ENCODE peak calls at places on chromosomes 7 and 10, in five cellular contexts. H, D, A, W and E are unnamed samples.

GRCh38 chr7:98536803-98537202 is 80.3 kb upstream of the NPTX2 start:
- DNase-seq in H (no peak), D (no peak), A (no peak), W (no peak), E (no peak)

GRCh38 chr10:133248334-133248715 is 10.7 kb downstream of the VENTX start:
- DNase-seq in H (no peak), D (no peak), A (no peak), W (no peak), E (no peak)

GRCh38 chr10:29859521-29860130 is 199.8 kb downstream of the JCAD start:
- DNase-seq in H (no peak), D (peak), A (no peak), W (no peak), E (no peak)

GRCh38 chr10:1741450-1741849 is 4.1 kb upstream of the ADARB2 start:
- DNase-seq in H (no peak), D (no peak), A (no peak), W (no peak), E (no peak)

GRCh38 chr10:61899045-61899444 is 2.5 kb upstream of the ARID5B start:
- DNase-seq in H (peak), D (peak), A (no peak), W (no peak), E (peak)

GRCh38 chr10:6844251-6844650 is 264.2 kb upstream of the PRKCQ start:
- DNase-seq in H (no peak), D (no peak), A (no peak), W (no peak), E (no peak)

GRCh38 chr10:1048349-1048731 is 579 bp downstream of the IDI1 start:
- DNase-seq in H (peak), D (no peak), A (peak), W (no peak), E (peak)

GRCh38 chr7:143850682-143851081 is 51.3 kb downstream of the TCAF1 start:
- DNase-seq in H (no peak), D (peak), A (no peak), W (no peak), E (no peak)

GRCh38 chr10:74888947-74889661 is 62.7 kb downstream of the KAT6B start:
- DNase-seq in H (no peak), D (no peak), A (no peak), W (no peak), E (no peak)

GRCh38 chr10:98391578-98391991 is 23.4 kb downstream of the PYROXD2 start:
- DNase-seq in H (peak), D (no peak), A (peak), W (peak), E (no peak)

GRCh38 chr10:101010329-101010728 is 10.7 kb downstream of the LZTS2 start:
- DNase-seq in H (no peak), D (no peak), A (no peak), W (no peak), E (no peak)

GRCh38 chr10:5976689-5977470 is 463 bp downstream of the IL15RA start:
- DNase-seq in H (peak), D (peak), A (no peak), W (peak), E (peak)

GRCh38 chr10:33332183-33333031 is 2.1 kb downstream of the NRP1 start:
- DNase-seq in H (peak), D (peak), A (no peak), W (no peak), E (peak)
- H3K4me3 ChIP-seq in H (peak), D (peak), A (peak), W (peak), E (peak)

GRCh38 chr7:77538908-77539212 is 1.8 kb downstream of the PTPN12 start:
- DNase-seq in H (no peak), D (no peak), A (no peak), W (no peak), E (peak)
- H3K4me3 ChIP-seq in H (peak), D (peak), A (peak), W (peak), E (peak)

GRCh38 chr10:86950349-86950748 is 7.1 kb downstream of the MMRN2 start:
- DNase-seq in H (no peak), D (no peak), A (no peak), W (no peak), E (no peak)
- H3K4me3 ChIP-seq in H (no peak), D (no peak), A (no peak), W (no peak), E (no peak)

GRCh38 chr10:102795453-102796406 is 41.5 kb downstream of the CYP17A1 start:
- DNase-seq in H (no peak), D (no peak), A (no peak), W (peak), E (no peak)
- H3K4me3 ChIP-seq in H (no peak), D (no peak), A (no peak), W (no peak), E (no peak)

DNA sequence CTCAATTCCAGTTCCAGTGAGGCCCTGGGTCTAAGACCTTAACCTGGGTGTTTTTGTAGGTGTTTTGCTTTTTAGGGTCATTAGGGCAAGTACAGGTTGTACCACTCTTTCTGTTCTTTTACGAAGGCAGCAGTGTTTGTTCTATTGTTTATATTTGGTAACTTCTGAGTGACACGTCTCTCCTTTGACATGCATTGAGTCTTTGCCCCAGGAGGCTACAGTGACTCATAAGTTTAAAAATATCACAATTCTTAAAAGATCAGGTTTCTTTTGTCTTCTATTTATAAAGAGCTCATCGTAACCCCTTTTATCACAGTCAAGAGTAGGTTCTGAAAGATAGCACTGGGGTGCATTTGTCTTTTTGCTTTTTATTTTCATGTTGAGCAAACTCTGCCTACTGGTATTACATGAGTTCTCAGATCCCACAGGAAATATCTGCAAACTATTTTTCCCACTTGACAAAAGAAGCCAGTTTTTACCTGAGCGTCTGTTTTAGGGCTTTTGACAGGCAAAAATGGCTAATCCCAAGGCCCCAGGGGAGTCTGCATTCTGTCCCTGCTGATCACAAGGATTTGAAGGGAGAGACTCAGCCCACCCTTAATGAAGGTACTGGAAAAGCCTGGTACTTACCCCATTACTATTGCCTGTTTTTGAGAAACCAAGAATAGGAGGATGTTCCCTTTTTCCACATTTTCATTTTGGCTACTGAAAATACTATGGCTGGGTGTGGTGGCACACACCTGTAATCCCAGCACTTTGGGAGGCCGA is 7.9 kb downstream of the NUDT13 start:
- DNase-seq in H (peak), D (peak), A (no peak), W (no peak), E (peak)
- H3K4me3 ChIP-seq in H (no peak), D (no peak), A (no peak), W (no peak), E (no peak)

GRCh38 chr10:13000431-13000830 is 1.1 kb downstream of the CCDC3 start:
- DNase-seq in H (no peak), D (no peak), A (peak), W (no peak), E (peak)

GRCh38 chr10:13001041-13001886 is at the start of gene CCDC3:
- DNase-seq in H (no peak), D (no peak), A (no peak), W (peak), E (no peak)

GRCh38 chr10:13003004-13003403 is 1.5 kb upstream of the CCDC3 start:
- DNase-seq in H (peak), D (no peak), A (no peak), W (no peak), E (peak)

GRCh38 chr10:13003781-13004180 is 2.3 kb upstream of the CCDC3 start:
- DNase-seq in H (no peak), D (no peak), A (no peak), W (no peak), E (no peak)

DNA sequence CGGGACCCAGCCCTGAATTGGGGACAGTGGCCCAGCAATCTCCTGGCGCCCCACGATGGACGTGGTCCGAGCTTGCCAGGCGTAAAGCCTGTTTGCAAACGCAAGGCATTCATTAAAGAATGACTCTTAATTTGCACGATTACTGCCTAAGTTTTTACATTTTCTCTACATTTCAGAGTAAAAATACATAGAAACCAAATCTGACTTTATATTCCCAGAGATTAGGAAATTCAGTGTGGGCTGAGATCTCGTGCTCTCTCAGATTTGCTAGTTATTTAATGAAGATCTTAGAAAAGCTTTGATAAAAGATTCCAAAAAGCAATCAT is 337 bp upstream of the CCDC3 start:
- DNase-seq in H (no peak), D (no peak), A (no peak), W (no peak), E (no peak)
- H3K4me3 ChIP-seq in H (no peak), D (peak), A (peak), W (peak), E (peak)

DNA sequence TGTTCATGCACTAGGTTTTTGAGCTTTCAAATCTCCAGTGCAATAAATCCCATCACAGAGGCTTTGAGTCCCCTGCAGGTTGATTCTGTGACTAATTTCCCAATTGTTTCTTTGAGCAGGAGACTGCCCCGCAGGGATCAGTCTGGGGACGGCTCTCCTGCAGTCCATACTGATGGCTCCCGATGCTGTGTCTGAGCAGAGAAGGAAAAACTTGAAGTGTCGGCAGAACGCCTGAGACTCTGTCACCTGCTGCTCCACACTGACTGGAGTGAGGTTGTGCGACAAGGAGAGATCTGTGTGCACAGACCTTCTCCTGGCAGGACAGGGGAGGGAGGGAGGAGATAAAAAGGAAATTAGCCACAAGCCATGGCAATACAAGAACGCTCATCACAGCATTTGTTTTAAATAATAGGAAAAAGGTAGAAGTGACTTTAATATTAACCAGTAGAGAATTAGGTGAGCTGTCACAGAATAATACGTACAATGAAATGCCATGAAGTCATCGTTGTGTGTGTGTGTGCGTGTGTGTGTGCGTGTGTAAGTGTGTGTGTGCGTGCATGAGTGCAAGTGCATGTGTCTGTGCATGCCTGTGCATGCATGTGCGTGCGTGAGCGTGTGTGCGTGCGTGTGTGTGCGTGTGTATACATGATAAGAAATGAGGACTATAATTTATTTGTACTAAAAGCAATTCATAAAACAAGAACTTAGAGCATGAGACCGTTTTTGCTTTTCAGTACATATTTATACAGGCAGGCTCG is 38.2 kb downstream of the HTR5A start:
- DNase-seq in H (no peak), D (no peak), A (no peak), W (no peak), E (no peak)
- H3K4me3 ChIP-seq in H (no peak), D (no peak), A (no peak), W (no peak), E (no peak)

GRCh38 chr7:23244335-23244635 is 2.3 kb upstream of the GPNMB start:
- DNase-seq in H (no peak), D (no peak), A (no peak), W (no peak), E (no peak)

GRCh38 chr7:23246540-23246939 is at the start of gene GPNMB:
- DNase-seq in H (peak), D (peak), A (peak), W (peak), E (peak)

GRCh38 chr7:23247602-23248335 is 1.2 kb downstream of the GPNMB start:
- DNase-seq in H (peak), D (no peak), A (peak), W (peak), E (peak)

GRCh38 chr7:23249486-23249885 is 2.9 kb downstream of the GPNMB start:
- DNase-seq in H (no peak), D (no peak), A (no peak), W (no peak), E (peak)

GRCh38 chr7:23247101-23247601 is 576 bp downstream of the GPNMB start:
- DNase-seq in H (peak), D (no peak), A (no peak), W (peak), E (peak)
- H3K4me3 ChIP-seq in H (peak), D (peak), A (peak), W (peak), E (peak)